ENCODE peak calls at places on chromosomes 6 and 20, in eight cellular contexts. K is AML-193; V is GM23248; Q is heart right ventricle; G is effector memory CD8-positive, alpha-beta T cell; S is GF-D8; I is SK-MEL-5; O is HAP-1. F is an unnamed sample.

GRCh38 chr6:26538572-26538902 is 371 bp downstream of the HMGN4 start:
- DNase-seq in I (no peak), Q (no peak), S (no peak), K (peak), G (no peak), V (no peak), O (no peak), F (no peak)

GRCh38 chr6:84908304-84908904 is 144.0 kb upstream of the TBX18 start:
- DNase-seq in S (no peak), V (no peak), K (no peak), I (no peak), O (no peak), Q (no peak), G (no peak), F (no peak)

GRCh38 chr6:88490865-88491264 is 324.7 kb upstream of the CNR1 start:
- DNase-seq in I (no peak), S (no peak), Q (no peak), O (no peak), G (no peak), K (no peak), V (peak), F (no peak)

GRCh38 chr6:143225929-143226328 is 165.2 kb downstream of the AIG1 start:
- DNase-seq in I (no peak), O (no peak), S (no peak), Q (no peak), V (no peak), G (no peak), K (no peak), F (no peak)

GRCh38 chr6:32045811-32046449 is 7.7 kb downstream of the CYP21A2 start:
- DNase-seq in V (no peak), G (no peak), Q (no peak), O (no peak), I (no peak), K (no peak), S (no peak), F (no peak)

GRCh38 chr6:106547961-106548453 is 81.3 kb downstream of the RTN4IP1 start:
- DNase-seq in Q (no peak), V (no peak), G (no peak), I (no peak), K (no peak), O (no peak), S (no peak), F (no peak)

GRCh38 chr6:165183071-165183470 is 126.3 kb downstream of the C6orf118 start:
- DNase-seq in G (no peak), Q (no peak), V (peak), I (peak), S (no peak), O (no peak), K (no peak), F (no peak)

GRCh38 chr20:36105731-36106226 is 48.8 kb upstream of the EPB41L1 start:
- DNase-seq in I (no peak), K (no peak), V (no peak), O (no peak), Q (no peak), G (no peak), S (no peak), F (no peak)

GRCh38 chr6:51855310-51856082 is 231.9 kb downstream of the PKHD1 start:
- DNase-seq in S (peak), V (peak), G (no peak), Q (no peak), I (peak), O (peak), K (peak), F (no peak)

GRCh38 chr20:43942661-43943285 is 28.1 kb downstream of the TOX2 start:
- DNase-seq in S (peak), K (peak), Q (no peak), V (peak), I (no peak), O (no peak), G (no peak), F (peak)

GRCh38 chr20:61627791-61628415 is 375.8 kb downstream of the CDH4 start:
- DNase-seq in I (no peak), V (no peak), Q (no peak), K (no peak), G (no peak), O (no peak), S (no peak), F (no peak)

GRCh38 chr20:51731771-51732453 is 36.3 kb downstream of the ATP9A start:
- DNase-seq in Q (peak), I (no peak), G (no peak), O (no peak), S (no peak), K (no peak), V (peak), F (no peak)

GRCh38 chr20:41900292-41900691 is 282.1 kb upstream of the CHD6 start:
- DNase-seq in I (no peak), K (no peak), S (no peak), O (no peak), Q (no peak), V (no peak), G (no peak), F (no peak)

GRCh38 chr20:35320396-35321126 is 28.3 kb upstream of the FAM83C start:
- DNase-seq in V (peak), S (no peak), Q (no peak), G (no peak), O (no peak), I (no peak), K (no peak), F (no peak)

GRCh38 chr6:108723594-108723993 is 124.6 kb upstream of the ARMC2 start:
- DNase-seq in K (no peak), Q (no peak), S (no peak), I (no peak), O (no peak), G (no peak), V (no peak), F (no peak)

GRCh38 chr6:1363729-1364572 is 25.4 kb upstream of the FOXF2 start:
- DNase-seq in S (no peak), I (peak), G (no peak), V (peak), O (no peak), Q (no peak), K (peak), F (no peak)

GRCh38 chr6:159700970-159701369 is 7.9 kb upstream of the SOD2 start:
- DNase-seq in V (peak), I (no peak), Q (no peak), S (peak), G (no peak), O (no peak), K (no peak), F (no peak)

GRCh38 chr20:51562334-51563140 is 20.0 kb upstream of the NFATC2 start:
- DNase-seq in V (peak), Q (peak), O (peak), G (no peak), I (peak), K (no peak), S (no peak), F (no peak)

GRCh38 chr6:7649037-7649810 is 59.2 kb downstream of the SNRNP48 start:
- DNase-seq in I (no peak), K (peak), S (no peak), O (no peak), Q (no peak), G (no peak), V (no peak), F (no peak)

GRCh38 chr20:63290677-63291472 is 2.1 kb upstream of the COL20A1 start:
- DNase-seq in Q (no peak), V (peak), I (peak), O (peak), K (no peak), S (no peak), G (peak), F (peak)

GRCh38 chr6:113065606-113066005 is 718.5 kb downstream of the RFPL4B start:
- DNase-seq in K (no peak), I (peak), S (no peak), G (no peak), V (peak), O (peak), Q (peak), F (no peak)

GRCh38 chr20:41339957-41340326 is 679 bp upstream of the LPIN3 start:
- DNase-seq in I (peak), V (peak), O (peak), Q (peak), G (peak), S (no peak), K (peak), F (peak)

GRCh38 chr6:151948007-151948745 is 140.7 kb downstream of the ESR1 start:
- DNase-seq in K (peak), V (peak), I (no peak), S (peak), Q (no peak), O (no peak), G (no peak), F (no peak)

GRCh38 chr20:16229813-16230212 is 343.4 kb downstream of the KIF16B start:
- DNase-seq in G (no peak), S (no peak), O (no peak), K (no peak), V (no peak), I (no peak), Q (no peak), F (no peak)

GRCh38 chr6:43910638-43911353 is 140.8 kb downstream of the VEGFA start:
- DNase-seq in Q (no peak), K (peak), V (peak), G (no peak), S (peak), O (no peak), I (peak), F (no peak)

GRCh38 chr20:62925420-62926228 is 681 bp downstream of the DIDO1 start:
- DNase-seq in V (peak), I (no peak), S (no peak), O (no peak), G (peak), K (no peak), Q (no peak), F (no peak)

GRCh38 chr6:112457891-112458290 is 110.8 kb downstream of the RFPL4B start:
- DNase-seq in G (no peak), V (peak), S (no peak), K (no peak), Q (no peak), I (no peak), O (no peak), F (no peak)

GRCh38 chr20:35200255-35200654 is 26.2 kb upstream of the MMP24 start:
- DNase-seq in Q (no peak), S (no peak), G (no peak), O (no peak), K (no peak), V (peak), I (no peak), F (no peak)

GRCh38 chr6:167827588-167828324 is 1.0 kb downstream of the AFDN start:
- DNase-seq in I (peak), O (peak), Q (peak), K (no peak), S (no peak), V (peak), G (peak), F (peak)

GRCh38 chr6:101080597-101080996 is 199.5 kb upstream of the ASCC3 start:
- DNase-seq in V (peak), I (no peak), G (no peak), S (no peak), Q (no peak), K (no peak), O (no peak), F (no peak)

GRCh38 chr6:96853083-96853482 is 15.8 kb upstream of the GPR63 start:
- DNase-seq in I (no peak), S (no peak), Q (no peak), O (no peak), G (no peak), V (no peak), K (no peak), F (no peak)

GRCh38 chr20:43870484-43870883 is 44.2 kb upstream of the TOX2 start:
- DNase-seq in K (no peak), G (no peak), V (peak), I (no peak), S (no peak), O (no peak), Q (no peak), F (no peak)

GRCh38 chr6:151452750-151453427 is 963 bp upstream of the RMND1 start:
- DNase-seq in S (no peak), O (no peak), G (no peak), K (no peak), V (peak), I (peak), Q (peak), F (no peak)

GRCh38 chr6:104809116-104809515 is 50.6 kb downstream of the HACE1 start:
- DNase-seq in I (no peak), O (no peak), K (no peak), S (no peak), V (no peak), Q (no peak), G (no peak), F (no peak)

GRCh38 chr20:62042025-62042820 is 23.5 kb downstream of the TAF4 start:
- DNase-seq in Q (no peak), K (no peak), V (no peak), S (no peak), I (no peak), O (no peak), G (no peak), F (no peak)

GRCh38 chr6:6696867-6697531 is 108.5 kb downstream of the LY86 start:
- DNase-seq in G (no peak), O (peak), I (peak), S (peak), K (peak), V (peak), Q (peak), F (no peak)

F was measured in naive thymus-derived CD4-positive, alpha-beta T cell.